ENCODE peak calls at places on chromosome 22, in nine cellular contexts. U is GM12891; P is anterior cingulate cortex; J is activated CD4-positive, CD25-positive, alpha-beta regulatory T cell; K is Kasumi-1; F is skeletal muscle cell; L is NCI-H2029 treated with DMSO at 0.1 percent for 48 hours; M is left ventricle myocardium inferior; Y is CD4-positive, CD25-positive, alpha-beta regulatory T cell. N is an unnamed sample.

GRCh38 chr22:31344369-31345330 is 1.5 kb downstream of the PATZ1 start:
- DNase-seq in J (no peak), F (no peak), Y (peak), K (peak), P (no peak), L (no peak), U (no peak), M (peak), N (no peak)

GRCh38 chr22:48783821-48784266 is 1043.8 kb downstream of the BRD1 start:
- DNase-seq in M (no peak), F (no peak), Y (no peak), U (no peak), L (no peak), P (no peak), J (no peak), K (no peak), N (no peak)

GRCh38 chr22:47586946-47587345 is 824.5 kb downstream of the TBC1D22A start:
- DNase-seq in P (no peak), K (no peak), F (no peak), M (no peak), U (no peak), J (no peak), Y (no peak), L (no peak), N (no peak)

GRCh38 chr22:35686298-35686697 is 31.4 kb upstream of the APOL5 start:
- DNase-seq in P (no peak), J (no peak), U (no peak), F (no peak), Y (no peak), L (no peak), K (no peak), M (no peak), N (no peak)

GRCh38 chr22:37060801-37061610 is 9.5 kb downstream of the KCTD17 start:
- DNase-seq in Y (peak), U (peak), F (no peak), L (no peak), J (no peak), M (no peak), K (no peak), P (no peak), N (no peak)

GRCh38 chr22:39318507-39319283 is 728 bp downstream of the RPL3 start:
- DNase-seq in U (no peak), Y (no peak), P (no peak), M (no peak), K (peak), F (no peak), J (peak), L (no peak), N (no peak)

GRCh38 chr22:25403752-25404471 is 160.6 kb upstream of the GRK3 start:
- DNase-seq in K (peak), J (no peak), M (no peak), L (peak), Y (peak), U (no peak), F (no peak), P (no peak), N (no peak)

GRCh38 chr22:46766611-46767010 is 4.2 kb downstream of the TBC1D22A start:
- DNase-seq in M (no peak), Y (no peak), F (no peak), U (no peak), L (no peak), K (no peak), J (no peak), P (no peak), N (no peak)

GRCh38 chr22:41512421-41513194 is 31.7 kb downstream of the POLR3H start:
- DNase-seq in Y (no peak), L (peak), U (no peak), K (peak), P (no peak), F (no peak), M (peak), J (no peak), N (no peak)

GRCh38 chr22:38086942-38087341 is 3.0 kb upstream of the SLC16A8 start:
- DNase-seq in J (no peak), M (no peak), U (no peak), L (no peak), F (no peak), K (no peak), P (no peak), Y (no peak), N (no peak)

GRCh38 chr22:50316114-50317065 is 8.9 kb upstream of the PLXNB2 start:
- DNase-seq in U (no peak), P (no peak), Y (no peak), K (no peak), L (no peak), F (no peak), M (no peak), J (no peak), N (no peak)

GRCh38 chr22:35601013-35601580 is 16.0 kb downstream of the MB start:
- DNase-seq in L (no peak), J (no peak), Y (no peak), P (no peak), F (no peak), M (no peak), K (no peak), U (no peak), N (no peak)

GRCh38 chr22:22372063-22372462 is 127.5 kb downstream of the VPREB1 start:
- DNase-seq in P (no peak), F (no peak), U (no peak), K (no peak), Y (no peak), J (no peak), M (no peak), L (no peak), N (no peak)

GRCh38 chr22:32992821-32993220 is 65.4 kb downstream of the SYN3 start:
- DNase-seq in Y (no peak), M (no peak), L (no peak), U (no peak), K (no peak), P (no peak), F (no peak), J (no peak), N (no peak)

GRCh38 chr22:48242461-48242864 is 1480.0 kb downstream of the TBC1D22A start:
- DNase-seq in M (no peak), U (no peak), L (no peak), F (no peak), P (no peak), K (no peak), Y (no peak), J (no peak), N (no peak)

GRCh38 chr22:35883028-35883620 is 145.5 kb downstream of the RBFOX2 start:
- DNase-seq in M (no peak), K (peak), F (no peak), Y (peak), P (no peak), J (no peak), U (no peak), L (no peak), N (no peak)

N was measured in GM12864.